ENCODE peak calls at places on chromosomes 12 and 14, in seven cellular contexts. One of them, this sample, is unnamed.

GRCh38 chr12:123839826-123840225 is 77.7 kb downstream of the DNAH10 start:
- DNase-seq in NB4: no peak
- DNase-seq in ovary: no peak
- DNase-seq in astrocyte of the cerebellum: no peak
- DNase-seq in psoas muscle: no peak
- DNase-seq in epithelial cell of esophagus: no peak
- DNase-seq in ascending aorta: no peak
- DNase-seq in this sample: no peak

GRCh38 chr12:9065607-9065856 is 50.2 kb downstream of the A2M start:
- DNase-seq in NB4: no peak
- DNase-seq in ovary: no peak
- DNase-seq in psoas muscle: no peak
- DNase-seq in astrocyte of the cerebellum: no peak
- DNase-seq in ascending aorta: no peak
- DNase-seq in epithelial cell of esophagus: no peak
- DNase-seq in this sample: no peak

GRCh38 chr12:51209259-51209658 is 8.6 kb downstream of the POU6F1 start:
- DNase-seq in astrocyte of the cerebellum: no peak
- DNase-seq in ascending aorta: no peak
- DNase-seq in epithelial cell of esophagus: no peak
- DNase-seq in ovary: no peak
- DNase-seq in psoas muscle: no peak
- DNase-seq in NB4: no peak
- DNase-seq in this sample: no peak

GRCh38 chr14:64109821-64110554 is 184.2 kb downstream of the ESR2 start:
- DNase-seq in ovary: no peak
- DNase-seq in psoas muscle: no peak
- DNase-seq in ascending aorta: no peak
- DNase-seq in epithelial cell of esophagus: peak
- DNase-seq in NB4: peak
- DNase-seq in astrocyte of the cerebellum: no peak
- DNase-seq in this sample: no peak

GRCh38 chr12:65308601-65309071 is 30.2 kb downstream of the MSRB3 start:
- DNase-seq in epithelial cell of esophagus: peak
- DNase-seq in psoas muscle: no peak
- DNase-seq in ascending aorta: no peak
- DNase-seq in NB4: no peak
- DNase-seq in ovary: no peak
- DNase-seq in astrocyte of the cerebellum: no peak
- DNase-seq in this sample: no peak

GRCh38 chr12:110262442-110263388 is 18.3 kb upstream of the ATP2A2 start:
- DNase-seq in psoas muscle: no peak
- DNase-seq in ascending aorta: peak
- DNase-seq in ovary: no peak
- DNase-seq in epithelial cell of esophagus: peak
- DNase-seq in astrocyte of the cerebellum: no peak
- DNase-seq in NB4: peak
- DNase-seq in this sample: no peak

GRCh38 chr14:100346306-100347091 is 23.4 kb downstream of the SLC25A47 start:
- DNase-seq in astrocyte of the cerebellum: no peak
- DNase-seq in ovary: no peak
- DNase-seq in epithelial cell of esophagus: no peak
- DNase-seq in ascending aorta: no peak
- DNase-seq in NB4: no peak
- DNase-seq in psoas muscle: no peak
- DNase-seq in this sample: no peak

GRCh38 chr14:73825551-73826188 is 26.0 kb upstream of the PTGR2 start:
- DNase-seq in ovary: peak
- DNase-seq in astrocyte of the cerebellum: peak
- DNase-seq in epithelial cell of esophagus: peak
- DNase-seq in NB4: peak
- DNase-seq in ascending aorta: peak
- DNase-seq in psoas muscle: peak
- DNase-seq in this sample: peak

GRCh38 chr14:35999264-35999663 is 173.1 kb downstream of the BRMS1L start:
- DNase-seq in astrocyte of the cerebellum: no peak
- DNase-seq in NB4: no peak
- DNase-seq in psoas muscle: no peak
- DNase-seq in ascending aorta: no peak
- DNase-seq in ovary: no peak
- DNase-seq in epithelial cell of esophagus: no peak
- DNase-seq in this sample: no peak

GRCh38 chr12:80041691-80042090 is 57.6 kb upstream of the OTOGL start:
- DNase-seq in psoas muscle: no peak
- DNase-seq in ovary: no peak
- DNase-seq in astrocyte of the cerebellum: peak
- DNase-seq in epithelial cell of esophagus: peak
- DNase-seq in NB4: no peak
- DNase-seq in ascending aorta: no peak
- DNase-seq in this sample: no peak

GRCh38 chr12:32568241-32568640 is 110.9 kb upstream of the DNM1L start:
- DNase-seq in ovary: no peak
- DNase-seq in epithelial cell of esophagus: peak
- DNase-seq in astrocyte of the cerebellum: peak
- DNase-seq in ascending aorta: no peak
- DNase-seq in NB4: no peak
- DNase-seq in psoas muscle: no peak
- DNase-seq in this sample: no peak

GRCh38 chr12:105825141-105825540 is 313.6 kb downstream of the NUAK1 start:
- DNase-seq in astrocyte of the cerebellum: no peak
- DNase-seq in NB4: no peak
- DNase-seq in psoas muscle: no peak
- DNase-seq in ovary: no peak
- DNase-seq in epithelial cell of esophagus: peak
- DNase-seq in ascending aorta: no peak
- DNase-seq in this sample: no peak

GRCh38 chr12:62632521-62632920 is 165.9 kb downstream of the MON2 start:
- DNase-seq in ascending aorta: peak
- DNase-seq in NB4: peak
- DNase-seq in ovary: peak
- DNase-seq in epithelial cell of esophagus: no peak
- DNase-seq in astrocyte of the cerebellum: no peak
- DNase-seq in psoas muscle: peak
- DNase-seq in this sample: no peak

GRCh38 chr14:103521438-103521961 is 1.1 kb downstream of the CKB start:
- DNase-seq in ascending aorta: peak
- DNase-seq in epithelial cell of esophagus: no peak
- DNase-seq in astrocyte of the cerebellum: no peak
- DNase-seq in NB4: peak
- DNase-seq in ovary: no peak
- DNase-seq in psoas muscle: no peak
- DNase-seq in this sample: no peak

DNA sequence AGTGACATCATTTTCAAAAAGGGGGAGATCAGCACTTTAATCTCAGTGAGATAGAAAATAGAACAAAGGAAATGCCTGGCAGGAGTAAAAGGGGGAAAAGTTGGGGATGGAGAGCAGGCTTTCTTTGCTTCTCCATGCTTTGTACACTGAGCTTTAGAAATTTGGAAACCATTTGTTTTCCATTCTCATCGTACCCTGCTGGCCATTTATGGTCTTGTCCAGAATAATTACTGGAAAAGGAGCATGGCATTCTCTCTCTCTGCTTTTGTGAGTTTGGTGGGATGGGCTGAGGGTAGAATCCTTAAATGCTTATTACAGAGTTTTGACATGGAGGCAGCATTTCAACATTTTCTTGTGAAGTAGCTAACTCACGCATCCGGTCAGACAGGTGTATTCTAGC is 104.4 kb upstream of the FLRT2 start:
- DNase-seq in astrocyte of the cerebellum: no peak
- DNase-seq in psoas muscle: no peak
- DNase-seq in ascending aorta: no peak
- DNase-seq in epithelial cell of esophagus: no peak
- DNase-seq in NB4: no peak
- DNase-seq in ovary: no peak
- DNase-seq in this sample: no peak
- TF ChIP-seq CTCF in astrocyte of the cerebellum: no peak
- TF ChIP-seq CTCF in psoas muscle: no peak
- TF ChIP-seq CTCF in ascending aorta: no peak
- TF ChIP-seq CTCF in epithelial cell of esophagus: no peak
- TF ChIP-seq CTCF in NB4: no peak
- TF ChIP-seq CTCF in ovary: no peak
- TF ChIP-seq CTCF in this sample: no peak

DNA sequence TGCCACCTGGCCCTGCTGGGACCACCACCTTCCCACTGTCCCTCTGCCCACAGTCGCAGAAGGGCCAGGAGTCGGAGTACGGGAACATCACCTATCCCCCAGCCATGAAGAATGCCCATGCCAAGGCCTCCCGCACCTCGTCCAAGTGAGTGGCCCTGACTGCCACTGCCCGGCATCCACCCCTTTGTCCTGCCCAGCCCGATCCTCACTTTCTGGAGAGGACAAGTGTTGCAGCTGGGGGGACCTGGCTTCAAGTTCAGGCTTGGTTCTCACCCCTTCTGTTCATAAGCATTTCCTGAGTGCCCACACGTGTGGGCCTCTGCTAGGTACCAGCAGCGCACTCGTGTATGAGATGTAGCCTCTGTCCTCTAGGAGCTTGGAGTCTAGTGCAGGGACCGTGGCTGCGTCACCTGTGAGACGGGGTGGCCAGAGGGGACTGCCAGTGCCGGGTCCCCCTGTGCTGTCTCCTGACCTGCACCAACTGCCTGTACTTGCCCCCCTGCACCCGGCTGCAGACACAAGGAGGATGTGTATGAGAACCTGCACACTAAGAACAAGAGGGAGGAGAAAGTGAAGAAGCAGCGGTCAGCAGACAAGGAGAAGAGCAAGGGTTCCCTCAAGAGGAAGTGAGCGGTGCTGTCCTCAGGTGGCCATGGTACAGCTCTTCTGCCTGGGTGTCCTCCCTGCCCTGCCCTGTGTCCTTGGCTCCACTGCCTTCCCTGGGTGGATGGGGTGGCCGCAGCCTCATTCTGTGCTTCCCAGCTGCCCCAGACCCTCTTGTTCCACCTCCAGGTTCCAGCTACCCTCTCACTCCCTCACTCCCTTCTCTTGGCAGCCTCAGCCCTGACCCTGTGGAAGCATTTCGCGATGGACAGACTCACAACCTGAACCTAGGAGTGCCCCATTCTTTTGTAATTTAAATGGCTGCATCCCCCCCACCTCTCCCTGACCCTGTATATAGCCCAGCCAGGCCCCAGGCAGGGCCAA is 9.4 kb downstream of the PTPN6 start:
- DNase-seq in astrocyte of the cerebellum: no peak
- DNase-seq in epithelial cell of esophagus: no peak
- DNase-seq in psoas muscle: peak
- DNase-seq in ovary: no peak
- DNase-seq in NB4: peak
- DNase-seq in ascending aorta: peak
- DNase-seq in this sample: no peak
- H3K4me3 ChIP-seq in astrocyte of the cerebellum: no peak
- H3K4me3 ChIP-seq in epithelial cell of esophagus: no peak
- H3K4me3 ChIP-seq in psoas muscle: peak
- H3K4me3 ChIP-seq in ovary: no peak
- H3K4me3 ChIP-seq in NB4: no peak
- H3K4me3 ChIP-seq in ascending aorta: no peak
- H3K4me3 ChIP-seq in this sample: no peak

DNA sequence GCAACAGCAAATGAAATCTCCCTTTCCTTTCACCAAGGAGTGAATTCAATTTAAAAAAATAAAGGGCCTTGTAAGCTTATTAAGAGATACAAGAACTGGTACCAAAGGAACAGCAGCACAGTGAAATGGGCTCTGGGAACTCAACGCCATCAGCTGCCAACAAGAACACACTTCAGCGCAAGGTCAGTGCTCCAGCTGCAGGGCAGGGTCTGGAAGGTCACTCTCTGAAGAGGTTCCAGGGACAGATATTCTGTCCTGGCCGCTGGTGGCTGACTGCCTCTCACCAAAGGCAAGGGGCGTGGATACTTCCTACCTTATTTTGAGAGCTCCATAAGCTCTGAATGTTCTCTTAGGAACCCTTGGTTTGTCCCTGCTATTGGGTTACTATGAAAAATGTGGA is 186.6 kb downstream of the CALM1 start:
- DNase-seq in epithelial cell of esophagus: no peak
- DNase-seq in ovary: no peak
- DNase-seq in ascending aorta: no peak
- DNase-seq in psoas muscle: no peak
- DNase-seq in NB4: no peak
- DNase-seq in astrocyte of the cerebellum: no peak
- DNase-seq in this sample: no peak
- TF ChIP-seq CTCF in epithelial cell of esophagus: no peak
- TF ChIP-seq CTCF in ovary: no peak
- TF ChIP-seq CTCF in ascending aorta: no peak
- TF ChIP-seq CTCF in psoas muscle: no peak
- TF ChIP-seq CTCF in NB4: no peak
- TF ChIP-seq CTCF in astrocyte of the cerebellum: no peak
- TF ChIP-seq CTCF in this sample: no peak

GRCh38 chr12:113347107-113347506 is 11.3 kb upstream of the PLBD2 start:
- DNase-seq in epithelial cell of esophagus: no peak
- DNase-seq in ovary: no peak
- DNase-seq in astrocyte of the cerebellum: no peak
- DNase-seq in psoas muscle: no peak
- DNase-seq in ascending aorta: no peak
- DNase-seq in NB4: no peak
- DNase-seq in this sample: no peak

GRCh38 chr12:113346387-113346786 is 11.5 kb upstream of the SLC8B1 start:
- DNase-seq in NB4: no peak
- DNase-seq in epithelial cell of esophagus: no peak
- DNase-seq in ovary: no peak
- DNase-seq in psoas muscle: no peak
- DNase-seq in ascending aorta: no peak
- DNase-seq in astrocyte of the cerebellum: no peak
- DNase-seq in this sample: no peak

GRCh38 chr12:113348849-113349536 is 9.4 kb upstream of the PLBD2 start:
- DNase-seq in psoas muscle: no peak
- DNase-seq in NB4: no peak
- DNase-seq in epithelial cell of esophagus: no peak
- DNase-seq in astrocyte of the cerebellum: no peak
- DNase-seq in ascending aorta: no peak
- DNase-seq in ovary: peak
- DNase-seq in this sample: no peak

GRCh38 chr12:113345318-113345717 is 10.4 kb upstream of the SLC8B1 start:
- DNase-seq in ascending aorta: no peak
- DNase-seq in epithelial cell of esophagus: no peak
- DNase-seq in astrocyte of the cerebellum: no peak
- DNase-seq in ovary: no peak
- DNase-seq in psoas muscle: no peak
- DNase-seq in NB4: no peak
- DNase-seq in this sample: no peak

GRCh38 chr12:113347892-113348291 is 10.5 kb upstream of the PLBD2 start:
- DNase-seq in ovary: no peak
- DNase-seq in psoas muscle: peak
- DNase-seq in ascending aorta: no peak
- DNase-seq in astrocyte of the cerebellum: no peak
- DNase-seq in NB4: no peak
- DNase-seq in epithelial cell of esophagus: no peak
- DNase-seq in this sample: no peak
- H3K4me3 ChIP-seq in ovary: no peak
- H3K4me3 ChIP-seq in psoas muscle: no peak
- H3K4me3 ChIP-seq in ascending aorta: no peak
- H3K4me3 ChIP-seq in astrocyte of the cerebellum: no peak
- H3K4me3 ChIP-seq in NB4: no peak
- H3K4me3 ChIP-seq in epithelial cell of esophagus: no peak
- H3K4me3 ChIP-seq in this sample: no peak

This sample was measured in Caco-2.